ENCODE peak calls at places on chromosomes 7 and 10, in ten cellular contexts. One of them, this sample, is unnamed.
A peak's percentile ranks its signal among the peaks of the same experiment; 100 is the strongest.

GRCh38 chr7:139543801-139544603 is 20.5 kb downstream of the CLEC2L start:
- DNase-seq in brain microvascular endothelial cell: no peak
- DNase-seq in left lung: no peak
- DNase-seq in dorsolateral prefrontal cortex: no peak
- DNase-seq in GM23338: peak; percentile 59
- DNase-seq in substantia nigra: no peak
- DNase-seq in uterus: no peak
- DNase-seq in PC-3: no peak
- DNase-seq in neuronal stem cell: no peak
- DNase-seq in CD4-positive, alpha-beta memory T cell: no peak
- DNase-seq in this sample: no peak

GRCh38 chr7:51222916-51223315 is 93.7 kb downstream of the COBL start:
- DNase-seq in PC-3: no peak
- DNase-seq in uterus: no peak
- DNase-seq in neuronal stem cell: no peak
- DNase-seq in substantia nigra: no peak
- DNase-seq in dorsolateral prefrontal cortex: no peak
- DNase-seq in CD4-positive, alpha-beta memory T cell: no peak
- DNase-seq in left lung: no peak
- DNase-seq in GM23338: no peak
- DNase-seq in brain microvascular endothelial cell: no peak
- DNase-seq in this sample: no peak

GRCh38 chr10:91520657-91521056 is 110.5 kb downstream of the HECTD2 start:
- DNase-seq in substantia nigra: no peak
- DNase-seq in uterus: peak; percentile 42
- DNase-seq in neuronal stem cell: no peak
- DNase-seq in CD4-positive, alpha-beta memory T cell: no peak
- DNase-seq in left lung: no peak
- DNase-seq in GM23338: no peak
- DNase-seq in brain microvascular endothelial cell: no peak
- DNase-seq in dorsolateral prefrontal cortex: no peak
- DNase-seq in PC-3: no peak
- DNase-seq in this sample: no peak

GRCh38 chr10:28503114-28503513 is 29.8 kb upstream of the WAC start:
- DNase-seq in dorsolateral prefrontal cortex: no peak
- DNase-seq in brain microvascular endothelial cell: no peak
- DNase-seq in neuronal stem cell: no peak
- DNase-seq in substantia nigra: no peak
- DNase-seq in GM23338: no peak
- DNase-seq in left lung: no peak
- DNase-seq in uterus: no peak
- DNase-seq in CD4-positive, alpha-beta memory T cell: no peak
- DNase-seq in PC-3: peak; percentile 81
- DNase-seq in this sample: no peak

GRCh38 chr7:84194484-84195260 is at the start of gene SEMA3A:
- DNase-seq in dorsolateral prefrontal cortex: no peak
- DNase-seq in uterus: no peak
- DNase-seq in PC-3: peak; percentile 77
- DNase-seq in neuronal stem cell: peak; percentile 80
- DNase-seq in brain microvascular endothelial cell: peak; percentile 78
- DNase-seq in GM23338: peak; percentile 59
- DNase-seq in left lung: no peak
- DNase-seq in CD4-positive, alpha-beta memory T cell: peak; percentile 17
- DNase-seq in substantia nigra: peak; percentile 2
- DNase-seq in this sample: peak; percentile 61

GRCh38 chr10:131193923-131194322 is 117.6 kb downstream of the TCERG1L start:
- DNase-seq in PC-3: no peak
- DNase-seq in CD4-positive, alpha-beta memory T cell: no peak
- DNase-seq in left lung: no peak
- DNase-seq in GM23338: no peak
- DNase-seq in dorsolateral prefrontal cortex: peak; percentile 2
- DNase-seq in brain microvascular endothelial cell: no peak
- DNase-seq in neuronal stem cell: no peak
- DNase-seq in uterus: no peak
- DNase-seq in substantia nigra: no peak
- DNase-seq in this sample: no peak

GRCh38 chr7:74203157-74203556 is 6.6 kb upstream of the LAT2 start:
- DNase-seq in uterus: no peak
- DNase-seq in dorsolateral prefrontal cortex: no peak
- DNase-seq in GM23338: peak; percentile 82
- DNase-seq in PC-3: peak; percentile 67
- DNase-seq in CD4-positive, alpha-beta memory T cell: no peak
- DNase-seq in left lung: no peak
- DNase-seq in neuronal stem cell: peak; percentile 14
- DNase-seq in brain microvascular endothelial cell: no peak
- DNase-seq in substantia nigra: no peak
- DNase-seq in this sample: no peak

GRCh38 chr7:87853237-87853864 is 22.8 kb downstream of the SLC25A40 start:
- DNase-seq in uterus: no peak
- DNase-seq in left lung: no peak
- DNase-seq in PC-3: peak; percentile 62
- DNase-seq in dorsolateral prefrontal cortex: no peak
- DNase-seq in substantia nigra: no peak
- DNase-seq in brain microvascular endothelial cell: no peak
- DNase-seq in CD4-positive, alpha-beta memory T cell: no peak
- DNase-seq in GM23338: no peak
- DNase-seq in neuronal stem cell: no peak
- DNase-seq in this sample: no peak

GRCh38 chr7:119720541-119720940 is 552.4 kb upstream of the KCND2 start:
- DNase-seq in substantia nigra: no peak
- DNase-seq in left lung: no peak
- DNase-seq in uterus: no peak
- DNase-seq in PC-3: peak; percentile 71
- DNase-seq in GM23338: no peak
- DNase-seq in dorsolateral prefrontal cortex: no peak
- DNase-seq in brain microvascular endothelial cell: peak; percentile 75
- DNase-seq in CD4-positive, alpha-beta memory T cell: no peak
- DNase-seq in neuronal stem cell: no peak
- DNase-seq in this sample: no peak

GRCh38 chr7:10412426-10413019 is 561.1 kb upstream of the PHF14 start:
- DNase-seq in brain microvascular endothelial cell: peak; percentile 27
- DNase-seq in substantia nigra: no peak
- DNase-seq in CD4-positive, alpha-beta memory T cell: peak; percentile 2
- DNase-seq in dorsolateral prefrontal cortex: no peak
- DNase-seq in GM23338: peak; percentile 59
- DNase-seq in left lung: no peak
- DNase-seq in PC-3: peak; percentile 48
- DNase-seq in uterus: no peak
- DNase-seq in neuronal stem cell: peak; percentile 29
- DNase-seq in this sample: no peak

GRCh38 chr10:132942101-132942739 is at the start of gene CFAP46:
- DNase-seq in dorsolateral prefrontal cortex: peak; percentile 83
- DNase-seq in brain microvascular endothelial cell: peak; percentile 36
- DNase-seq in GM23338: peak; percentile 89
- DNase-seq in uterus: no peak
- DNase-seq in neuronal stem cell: peak; percentile 71
- DNase-seq in CD4-positive, alpha-beta memory T cell: no peak
- DNase-seq in PC-3: no peak
- DNase-seq in left lung: peak; percentile 87
- DNase-seq in substantia nigra: peak; percentile 22
- DNase-seq in this sample: peak; percentile 75

GRCh38 chr10:78966182-78966787 is 102.5 kb upstream of the ZMIZ1 start:
- DNase-seq in neuronal stem cell: no peak
- DNase-seq in dorsolateral prefrontal cortex: no peak
- DNase-seq in substantia nigra: no peak
- DNase-seq in PC-3: no peak
- DNase-seq in brain microvascular endothelial cell: no peak
- DNase-seq in uterus: no peak
- DNase-seq in GM23338: no peak
- DNase-seq in left lung: no peak
- DNase-seq in CD4-positive, alpha-beta memory T cell: no peak
- DNase-seq in this sample: no peak

GRCh38 chr10:78963074-78964034 is 105.4 kb upstream of the ZMIZ1 start:
- DNase-seq in left lung: no peak
- DNase-seq in brain microvascular endothelial cell: no peak
- DNase-seq in GM23338: no peak
- DNase-seq in PC-3: no peak
- DNase-seq in substantia nigra: no peak
- DNase-seq in uterus: no peak
- DNase-seq in CD4-positive, alpha-beta memory T cell: no peak
- DNase-seq in neuronal stem cell: no peak
- DNase-seq in dorsolateral prefrontal cortex: no peak
- DNase-seq in this sample: no peak

GRCh38 chr10:78964274-78964951 is 104.4 kb upstream of the ZMIZ1 start:
- DNase-seq in GM23338: no peak
- DNase-seq in dorsolateral prefrontal cortex: no peak
- DNase-seq in uterus: no peak
- DNase-seq in neuronal stem cell: no peak
- DNase-seq in PC-3: no peak
- DNase-seq in CD4-positive, alpha-beta memory T cell: no peak
- DNase-seq in left lung: no peak
- DNase-seq in brain microvascular endothelial cell: no peak
- DNase-seq in substantia nigra: no peak
- DNase-seq in this sample: no peak

GRCh38 chr10:78966844-78967488 is 101.8 kb upstream of the ZMIZ1 start:
- DNase-seq in PC-3: no peak
- DNase-seq in brain microvascular endothelial cell: no peak
- DNase-seq in GM23338: no peak
- DNase-seq in uterus: no peak
- DNase-seq in substantia nigra: no peak
- DNase-seq in dorsolateral prefrontal cortex: no peak
- DNase-seq in neuronal stem cell: no peak
- DNase-seq in CD4-positive, alpha-beta memory T cell: no peak
- DNase-seq in left lung: no peak
- DNase-seq in this sample: no peak

DNA sequence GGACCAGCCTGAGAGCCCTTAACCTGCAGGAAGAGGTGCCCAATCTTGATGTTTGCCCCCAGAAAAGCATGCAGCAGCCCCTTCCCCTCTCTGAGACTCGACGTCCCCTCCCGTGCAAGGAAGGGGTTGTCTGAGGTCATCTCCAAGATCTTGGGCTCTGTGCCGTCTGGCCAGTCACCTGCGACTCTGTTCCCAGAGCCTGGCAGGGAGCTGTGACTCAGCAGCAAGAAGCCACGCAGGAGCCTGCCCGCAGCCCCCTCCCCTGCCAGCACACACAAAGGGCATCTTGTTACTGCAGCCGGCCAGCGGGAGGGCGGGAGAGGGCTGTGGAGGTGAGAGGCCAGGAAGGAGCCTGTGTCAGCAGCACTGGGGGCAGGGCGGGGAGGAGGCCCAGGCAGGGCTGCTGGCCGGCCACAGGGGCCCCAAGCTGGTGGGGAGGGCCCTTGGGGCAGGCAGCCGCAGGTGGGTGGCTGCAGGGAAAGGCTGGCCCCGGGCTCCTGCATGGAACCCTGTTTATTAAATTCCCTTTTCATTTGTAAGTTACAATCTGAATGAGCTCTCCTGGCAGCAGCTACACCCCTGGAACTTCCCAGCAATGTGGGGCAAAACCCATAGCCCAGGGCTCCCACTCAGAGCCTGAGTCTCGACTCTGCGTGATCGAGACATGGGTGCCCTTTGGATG is 103.7 kb upstream of the ZMIZ1 start:
- DNase-seq in uterus: no peak
- DNase-seq in PC-3: peak; percentile 100
- DNase-seq in dorsolateral prefrontal cortex: peak; percentile 83
- DNase-seq in brain microvascular endothelial cell: peak; percentile 17
- DNase-seq in substantia nigra: peak; percentile 49
- DNase-seq in CD4-positive, alpha-beta memory T cell: no peak
- DNase-seq in left lung: peak; percentile 83
- DNase-seq in neuronal stem cell: peak; percentile 69
- DNase-seq in GM23338: peak; percentile 81
- DNase-seq in this sample: peak; percentile 85
- H3K27ac ChIP-seq in uterus: no peak overlapping the region
- H3K27ac ChIP-seq in PC-3: peak overlapping the region; percentile 66
- H3K27ac ChIP-seq in dorsolateral prefrontal cortex: no peak overlapping the region
- H3K27ac ChIP-seq in brain microvascular endothelial cell: no peak overlapping the region
- H3K27ac ChIP-seq in substantia nigra: peak overlapping the region; percentile 59
- H3K27ac ChIP-seq in CD4-positive, alpha-beta memory T cell: no peak overlapping the region
- H3K27ac ChIP-seq in left lung: no peak overlapping the region
- H3K27ac ChIP-seq in neuronal stem cell: peak overlapping the region; percentile 34
- H3K27ac ChIP-seq in GM23338: no peak overlapping the region
- H3K27ac ChIP-seq in this sample: peak overlapping the region; percentile 28

DNA sequence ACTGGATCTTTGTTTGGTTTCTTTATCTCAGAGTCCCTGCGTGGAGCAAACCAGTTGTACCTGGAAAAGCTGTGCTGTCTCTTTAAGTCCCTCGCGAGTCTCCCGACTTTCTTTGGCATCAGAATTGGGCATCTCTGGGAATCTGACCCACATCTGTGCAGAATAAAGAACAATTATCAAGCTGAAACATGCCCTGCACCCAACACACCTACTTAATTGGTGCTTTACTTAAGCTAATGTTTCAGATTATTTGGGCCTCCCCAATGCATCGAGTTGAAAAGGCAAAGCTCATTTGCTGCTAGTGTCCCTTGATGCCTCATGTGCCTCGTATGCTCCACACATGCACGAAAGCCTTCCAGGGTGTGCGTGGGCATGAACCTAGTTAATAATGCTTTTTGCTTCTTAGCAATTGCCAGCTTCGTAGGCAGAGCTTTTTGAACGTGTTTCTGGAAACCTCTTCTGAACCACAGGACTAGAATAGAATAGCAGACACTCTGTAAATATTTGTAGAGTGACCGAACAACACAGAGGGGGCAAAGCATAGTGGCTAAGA is 26.6 kb upstream of the FGFR2 start:
- DNase-seq in GM23338: no peak
- DNase-seq in CD4-positive, alpha-beta memory T cell: no peak
- DNase-seq in left lung: no peak
- DNase-seq in brain microvascular endothelial cell: no peak
- DNase-seq in PC-3: no peak
- DNase-seq in substantia nigra: no peak
- DNase-seq in dorsolateral prefrontal cortex: no peak
- DNase-seq in uterus: no peak
- DNase-seq in neuronal stem cell: no peak
- DNase-seq in this sample: no peak
- H3K27ac ChIP-seq in GM23338: no peak overlapping the region
- H3K27ac ChIP-seq in CD4-positive, alpha-beta memory T cell: no peak overlapping the region
- H3K27ac ChIP-seq in left lung: no peak overlapping the region
- H3K27ac ChIP-seq in brain microvascular endothelial cell: no peak overlapping the region
- H3K27ac ChIP-seq in PC-3: no peak overlapping the region
- H3K27ac ChIP-seq in substantia nigra: peak overlapping the region; percentile 5
- H3K27ac ChIP-seq in dorsolateral prefrontal cortex: no peak overlapping the region
- H3K27ac ChIP-seq in uterus: no peak overlapping the region
- H3K27ac ChIP-seq in neuronal stem cell: no peak overlapping the region
- H3K27ac ChIP-seq in this sample: no peak overlapping the region

GRCh38 chr10:110422548-110422947 is 75.2 kb upstream of the DUSP5 start:
- DNase-seq in GM23338: no peak
- DNase-seq in dorsolateral prefrontal cortex: no peak
- DNase-seq in PC-3: no peak
- DNase-seq in neuronal stem cell: no peak
- DNase-seq in left lung: no peak
- DNase-seq in substantia nigra: no peak
- DNase-seq in brain microvascular endothelial cell: no peak
- DNase-seq in CD4-positive, alpha-beta memory T cell: no peak
- DNase-seq in uterus: no peak
- DNase-seq in this sample: no peak
- H3K27ac ChIP-seq in GM23338: no peak overlapping the region
- H3K27ac ChIP-seq in dorsolateral prefrontal cortex: no peak overlapping the region
- H3K27ac ChIP-seq in PC-3: no peak overlapping the region
- H3K27ac ChIP-seq in neuronal stem cell: no peak overlapping the region
- H3K27ac ChIP-seq in left lung: no peak overlapping the region
- H3K27ac ChIP-seq in substantia nigra: no peak overlapping the region
- H3K27ac ChIP-seq in brain microvascular endothelial cell: no peak overlapping the region
- H3K27ac ChIP-seq in CD4-positive, alpha-beta memory T cell: no peak overlapping the region
- H3K27ac ChIP-seq in uterus: no peak overlapping the region
- H3K27ac ChIP-seq in this sample: no peak overlapping the region

DNA sequence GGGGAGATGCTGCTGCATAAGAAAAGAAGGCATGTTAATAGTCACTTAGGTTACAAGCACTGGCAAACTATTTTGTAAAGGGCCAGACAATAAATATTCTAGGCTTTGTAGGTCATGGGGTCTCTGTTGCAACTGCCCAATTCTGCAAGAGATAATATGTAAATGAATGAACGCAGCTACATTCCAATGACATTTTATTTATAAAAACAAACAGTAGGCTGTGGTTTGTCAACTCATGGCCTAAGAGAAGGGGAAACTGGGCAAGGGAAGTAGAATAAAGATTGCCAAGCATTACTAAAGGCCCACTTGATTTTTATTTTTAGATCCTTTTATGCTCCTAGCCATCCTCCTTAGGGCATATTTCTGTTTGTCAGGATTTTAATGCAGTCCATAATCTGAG is 133.1 kb downstream of the RAPGEF5 start:
- DNase-seq in CD4-positive, alpha-beta memory T cell: no peak
- DNase-seq in substantia nigra: no peak
- DNase-seq in uterus: no peak
- DNase-seq in dorsolateral prefrontal cortex: no peak
- DNase-seq in PC-3: no peak
- DNase-seq in neuronal stem cell: no peak
- DNase-seq in left lung: no peak
- DNase-seq in brain microvascular endothelial cell: no peak
- DNase-seq in GM23338: no peak
- DNase-seq in this sample: no peak
- H3K27ac ChIP-seq in CD4-positive, alpha-beta memory T cell: no peak overlapping the region
- H3K27ac ChIP-seq in substantia nigra: no peak overlapping the region
- H3K27ac ChIP-seq in uterus: peak overlapping the region; percentile 45
- H3K27ac ChIP-seq in dorsolateral prefrontal cortex: no peak overlapping the region
- H3K27ac ChIP-seq in PC-3: no peak overlapping the region
- H3K27ac ChIP-seq in neuronal stem cell: no peak overlapping the region
- H3K27ac ChIP-seq in left lung: peak overlapping the region; percentile 39
- H3K27ac ChIP-seq in brain microvascular endothelial cell: no peak overlapping the region
- H3K27ac ChIP-seq in GM23338: no peak overlapping the region
- H3K27ac ChIP-seq in this sample: no peak overlapping the region

This sample was measured in RWPE2.